ENCODE peak calls at places on chromosome 22, in ten cellular contexts. T, D, N, F, A, I, L, B, Y and U are unnamed samples.

GRCh38 chr22:36386900-36387663 is 685 bp downstream of the MYH9 start:
- DNase-seq in T (no peak), D (no peak), N (peak), F (no peak), A (peak), I (no peak), L (no peak), B (no peak), Y (peak), U (no peak)

GRCh38 chr22:44102856-44103255 is 77.9 kb upstream of the PARVG start:
- DNase-seq in T (no peak), D (no peak), N (no peak), F (no peak), A (no peak), I (no peak), L (no peak), B (no peak), Y (no peak), U (no peak)

GRCh38 chr22:48257690-48258065 is 1495.2 kb downstream of the TBC1D22A start:
- DNase-seq in T (no peak), D (peak), N (no peak), F (no peak), A (no peak), I (no peak), L (no peak), B (no peak), Y (no peak), U (no peak)

GRCh38 chr22:17563936-17564391 is 666 bp downstream of the SLC25A18 start:
- DNase-seq in T (peak), D (peak), N (no peak), F (no peak), A (no peak), I (peak), L (no peak), B (no peak), Y (peak), U (no peak)

GRCh38 chr22:34878996-34879395 is 187.0 kb upstream of the ISX start:
- DNase-seq in T (no peak), D (peak), N (no peak), F (no peak), A (no peak), I (no peak), L (no peak), B (peak), Y (no peak), U (no peak)

GRCh38 chr22:33897621-33897910 is 22.7 kb downstream of the LARGE1 start:
- DNase-seq in T (no peak), D (no peak), N (no peak), F (no peak), A (no peak), I (no peak), L (no peak), B (no peak), Y (no peak), U (no peak)

GRCh38 chr22:32255726-32256125 is 579 bp upstream of the SLC5A4 start:
- DNase-seq in T (no peak), D (no peak), N (no peak), F (no peak), A (no peak), I (no peak), L (no peak), B (no peak), Y (no peak), U (no peak)

GRCh38 chr22:36480941-36481392 is 473 bp downstream of the TXN2 start:
- DNase-seq in T (no peak), D (no peak), N (no peak), F (no peak), A (no peak), I (no peak), L (no peak), B (no peak), Y (no peak), U (no peak)

GRCh38 chr22:20130739-20131592 is 638 bp upstream of the ZDHHC8 start:
- DNase-seq in T (peak), D (peak), N (peak), F (no peak), A (peak), I (peak), L (peak), B (no peak), Y (peak), U (peak)

GRCh38 chr22:45304971-45305370 is 4.8 kb upstream of the FAM118A start:
- DNase-seq in T (no peak), D (no peak), N (no peak), F (no peak), A (no peak), I (no peak), L (no peak), B (no peak), Y (no peak), U (no peak)

GRCh38 chr22:44522526-44523170 is 24.6 kb upstream of the RTL6 start:
- DNase-seq in T (no peak), D (no peak), N (no peak), F (no peak), A (no peak), I (no peak), L (no peak), B (no peak), Y (no peak), U (no peak)

GRCh38 chr22:20256562-20257473 is 11.3 kb downstream of the RTN4R start:
- DNase-seq in T (no peak), D (no peak), N (no peak), F (no peak), A (no peak), I (no peak), L (peak), B (no peak), Y (no peak), U (no peak)

GRCh38 chr22:47794851-47795250 is 1032.4 kb downstream of the TBC1D22A start:
- DNase-seq in T (no peak), D (no peak), N (no peak), F (no peak), A (no peak), I (no peak), L (no peak), B (no peak), Y (peak), U (no peak)

GRCh38 chr22:20979243-20979809 is 2.8 kb upstream of the LZTR1 start:
- DNase-seq in T (peak), D (peak), N (peak), F (no peak), A (peak), I (no peak), L (peak), B (no peak), Y (peak), U (peak)

GRCh38 chr22:20653795-20654342 is 120.0 kb upstream of the SERPIND1 start:
- DNase-seq in T (no peak), D (no peak), N (no peak), F (no peak), A (no peak), I (no peak), L (peak), B (no peak), Y (no peak), U (no peak)

GRCh38 chr22:23291806-23292452 is 111.6 kb downstream of the BCR start:
- DNase-seq in T (no peak), D (no peak), N (no peak), F (no peak), A (no peak), I (no peak), L (no peak), B (no peak), Y (no peak), U (no peak)

GRCh38 chr22:48532986-48533385 is 1294.7 kb downstream of the BRD1 start:
- DNase-seq in T (no peak), D (no peak), N (no peak), F (no peak), A (no peak), I (no peak), L (no peak), B (no peak), Y (no peak), U (no peak)

GRCh38 chr22:46738961-46739870 is 1.2 kb upstream of the CERK start:
- DNase-seq in T (peak), D (peak), N (peak), F (peak), A (no peak), I (peak), L (no peak), B (no peak), Y (peak), U (no peak)

DNA sequence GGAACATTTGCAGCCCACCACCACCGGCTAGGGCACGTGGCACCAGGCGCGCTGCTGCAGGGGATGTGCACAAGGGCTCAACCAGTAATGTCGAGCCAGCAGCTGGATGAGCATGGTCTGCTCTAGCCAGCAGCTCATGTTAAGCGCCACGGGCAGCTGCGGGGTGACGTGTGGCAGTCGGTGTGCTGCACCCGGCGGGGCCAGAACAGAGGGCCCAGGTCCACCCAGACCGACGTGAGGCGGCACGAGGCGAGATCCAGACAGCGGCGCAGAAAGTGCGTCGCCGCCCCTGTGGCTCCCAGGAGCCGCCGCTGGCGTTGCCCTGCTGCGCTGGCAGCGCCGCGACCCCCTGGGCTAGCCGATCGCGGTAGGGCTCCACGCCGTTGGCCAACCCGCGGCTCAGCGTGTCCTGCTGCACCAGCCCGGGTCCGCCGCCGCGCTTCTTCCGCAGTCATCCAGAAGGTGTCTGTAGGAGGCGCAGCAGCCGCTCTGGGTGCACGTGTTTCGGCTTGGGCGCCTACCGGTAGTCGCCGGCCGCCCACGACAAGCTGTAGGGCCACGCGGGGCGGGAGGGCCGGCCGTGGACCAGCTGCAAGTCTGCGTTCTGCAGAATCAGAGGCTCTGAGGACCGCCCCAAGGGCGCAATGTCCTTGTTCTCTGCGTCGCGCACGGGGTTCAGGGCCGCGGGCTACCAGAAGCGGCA is 4.6 kb upstream of the GALR3 start:
- DNase-seq in T (peak), D (no peak), N (peak), F (no peak), A (peak), I (no peak), L (no peak), B (no peak), Y (no peak), U (no peak)
- TF ChIP-seq CTCF in T (no peak), D (peak), N (peak), F (no peak), A (no peak), I (no peak), L (no peak), B (peak), Y (no peak), U (peak)

GRCh38 chr22:39959640-39960447 is at the start of gene TMA7B:
- DNase-seq in T (peak), D (peak), N (peak), F (no peak), A (peak), I (no peak), L (peak), B (no peak), Y (no peak), U (no peak)
- TF ChIP-seq CTCF in T (peak), D (peak), N (no peak), F (peak), A (no peak), I (no peak), L (peak), B (peak), Y (no peak), U (peak)

DNA sequence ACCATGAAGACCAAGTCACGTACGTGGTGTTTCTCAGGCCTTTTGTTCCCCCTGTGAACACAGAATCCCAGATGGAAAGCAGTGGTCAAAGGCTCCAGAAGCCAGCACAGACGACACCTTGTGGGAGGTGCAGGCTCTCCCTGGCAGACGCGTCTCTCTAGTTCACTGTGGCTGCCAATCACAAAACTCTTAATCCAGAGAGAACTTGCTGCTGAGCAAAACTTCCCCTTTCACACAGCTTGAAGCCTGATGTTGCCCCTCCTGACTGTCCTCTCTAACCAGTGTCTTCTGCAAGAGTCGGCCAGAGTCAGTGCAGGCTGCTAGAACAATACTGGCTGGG is 67.1 kb downstream of the PIWIL3 start:
- DNase-seq in T (no peak), D (no peak), N (no peak), F (no peak), A (no peak), I (no peak), L (no peak), B (no peak), Y (no peak), U (no peak)
- TF ChIP-seq CTCF in T (no peak), D (no peak), N (no peak), F (no peak), A (no peak), I (no peak), L (peak), B (no peak), Y (no peak), U (no peak)

DNA sequence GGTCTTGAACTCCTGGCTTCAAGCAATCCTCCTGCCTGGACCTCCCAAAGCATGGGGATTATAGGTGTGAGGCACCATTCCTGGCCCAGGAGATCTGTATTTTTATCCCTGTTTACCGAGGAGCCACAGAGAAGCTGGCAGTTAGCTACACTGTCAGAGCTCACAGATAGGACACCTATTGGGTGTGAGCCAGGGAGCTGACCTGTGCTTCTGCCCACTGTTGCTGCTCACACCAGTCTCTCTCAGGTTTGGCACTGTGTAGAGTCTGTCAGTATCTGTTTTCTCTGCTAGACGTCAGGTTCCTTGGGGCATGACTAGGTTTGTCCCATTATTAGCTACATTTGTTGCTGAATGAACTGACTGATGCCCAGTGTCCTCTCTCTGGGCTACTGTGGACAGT is 17.5 kb downstream of the PPP6R2 start:
- DNase-seq in T (no peak), D (no peak), N (no peak), F (no peak), A (no peak), I (peak), L (no peak), B (no peak), Y (no peak), U (no peak)
- TF ChIP-seq CTCF in T (no peak), D (no peak), N (no peak), F (no peak), A (no peak), I (no peak), L (no peak), B (no peak), Y (no peak), U (no peak)

DNA sequence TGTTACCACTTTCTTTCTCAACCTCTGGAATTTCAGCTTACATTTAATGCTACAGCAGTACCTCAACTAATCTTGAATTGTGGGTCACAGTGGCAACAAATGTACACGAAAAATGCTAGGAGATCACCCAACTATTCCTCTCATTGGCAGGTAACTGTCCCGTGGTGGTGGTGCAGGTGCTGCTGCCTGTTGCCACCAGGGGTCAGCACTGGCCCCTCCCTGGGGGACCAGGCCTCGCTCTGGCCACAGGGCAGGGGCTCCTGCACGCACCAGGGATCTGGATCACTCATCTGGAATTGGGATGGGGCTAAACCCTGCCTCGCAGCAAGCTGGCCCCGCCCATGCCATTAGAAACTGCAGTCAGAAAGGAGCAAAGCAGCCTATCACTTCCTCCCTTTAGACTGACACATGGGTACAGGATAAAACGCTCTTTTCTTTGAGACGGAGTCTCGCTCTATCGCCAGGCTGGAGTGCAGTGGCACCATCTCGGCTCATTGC is 6.9 kb upstream of the POLDIP3 start:
- DNase-seq in T (peak), D (peak), N (peak), F (no peak), A (peak), I (no peak), L (peak), B (no peak), Y (peak), U (peak)
- TF ChIP-seq CTCF in T (peak), D (peak), N (peak), F (peak), A (peak), I (peak), L (peak), B (peak), Y (no peak), U (peak)

DNA sequence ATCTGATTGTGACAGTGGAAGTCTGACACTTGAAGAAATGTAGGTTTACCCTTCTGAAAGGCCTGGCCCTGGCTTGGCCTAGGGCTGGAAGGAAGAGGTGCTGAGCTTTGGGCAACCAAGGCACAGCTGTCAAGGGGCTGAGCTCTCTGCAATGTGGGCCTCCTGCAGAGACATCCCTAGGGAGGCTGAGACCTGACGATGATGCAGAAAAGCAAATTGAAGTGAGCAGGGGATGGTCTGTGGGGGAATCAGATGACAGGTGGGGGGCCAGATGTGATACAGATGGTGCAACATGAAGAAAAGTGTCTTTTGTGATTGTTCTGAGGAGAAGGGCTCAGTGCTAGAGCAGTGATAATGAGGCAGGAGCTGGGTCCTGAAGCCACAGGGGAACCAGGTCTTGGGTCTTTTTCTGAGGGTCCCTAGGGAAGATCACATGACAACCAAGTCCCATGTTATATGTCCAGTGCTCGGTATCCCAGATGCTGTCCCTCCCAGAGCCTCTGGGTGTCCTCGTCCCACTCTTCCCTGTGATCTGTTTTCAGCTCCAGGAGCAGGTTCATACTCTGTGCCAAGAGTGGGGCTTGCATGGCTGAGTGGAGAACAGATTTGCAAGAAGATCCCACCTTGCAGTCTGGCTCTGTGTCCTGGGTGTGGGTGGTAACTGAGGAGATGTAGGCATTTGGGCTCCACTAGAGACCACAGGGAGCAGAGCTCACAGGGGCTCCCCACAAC is 79.9 kb upstream of the VPREB1 start:
- DNase-seq in T (no peak), D (no peak), N (no peak), F (no peak), A (no peak), I (no peak), L (no peak), B (no peak), Y (no peak), U (no peak)
- TF ChIP-seq CTCF in T (no peak), D (no peak), N (no peak), F (no peak), A (no peak), I (no peak), L (no peak), B (no peak), Y (no peak), U (no peak)

DNA sequence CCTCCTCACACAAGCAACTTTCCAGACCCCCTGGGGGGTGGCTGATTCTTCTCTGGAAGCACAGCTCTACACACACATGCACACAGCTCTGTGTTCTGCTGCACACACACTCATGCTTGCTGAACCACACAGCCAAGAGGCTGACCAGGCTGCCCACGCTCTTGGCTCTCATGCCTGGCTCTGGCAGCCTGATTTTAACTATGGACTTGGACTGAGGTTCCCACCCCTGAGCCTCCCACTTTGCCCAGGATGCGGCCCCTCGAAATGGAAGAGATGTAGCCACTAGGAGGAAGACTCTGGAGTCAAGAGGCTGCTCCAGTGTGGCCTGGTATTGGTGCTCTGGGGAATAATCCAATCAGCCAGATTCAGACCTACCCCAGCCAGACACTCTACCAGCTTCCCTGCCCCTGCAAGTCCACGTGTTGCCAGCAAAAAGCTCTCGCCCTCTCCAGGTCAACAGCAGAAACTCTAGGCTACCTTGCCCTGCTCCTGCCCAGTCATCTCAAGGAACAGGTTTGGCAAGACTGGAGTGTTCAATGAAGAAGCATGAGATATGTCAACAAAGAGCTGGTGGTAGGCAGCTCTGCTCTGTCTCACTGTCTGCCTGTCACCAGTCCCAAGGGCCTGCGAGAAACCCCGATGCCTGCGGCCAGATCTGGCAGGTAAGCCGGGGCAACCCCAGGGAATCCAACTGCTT is 8.8 kb upstream of the CASTOR1 start:
- DNase-seq in T (no peak), D (no peak), N (peak), F (no peak), A (no peak), I (no peak), L (no peak), B (no peak), Y (no peak), U (no peak)
- TF ChIP-seq CTCF in T (no peak), D (no peak), N (no peak), F (no peak), A (no peak), I (no peak), L (no peak), B (no peak), Y (no peak), U (no peak)

GRCh38 chr22:25746012-25746373 is 4.0 kb downstream of the MYO18B start:
- DNase-seq in T (peak), D (peak), N (no peak), F (no peak), A (no peak), I (no peak), L (no peak), B (no peak), Y (no peak), U (no peak)
- TF ChIP-seq CTCF in T (no peak), D (no peak), N (no peak), F (no peak), A (no peak), I (no peak), L (no peak), B (no peak), Y (no peak), U (no peak)